ENCODE peak calls at places on chromosomes 12 and 14, in four cellular contexts. G is smooth muscle cell of the brain vasculature; Z is dermis blood vessel endothelial cell; X is stimulated activated CD8-positive, alpha-beta memory T cell treated with anti-CD3 and anti-CD28 coated beads, Interleukin-15, amount 100 ng/mL, for 4 hours. Q is an unnamed sample.

GRCh38 chr12:39105111-39105510 is 199.7 kb upstream of the CPNE8 start:
- DNase-seq in X (no peak), G (no peak), Z (no peak), Q (no peak)

GRCh38 chr14:19838433-19838832 is 34.9 kb downstream of the OR4N2 start:
- DNase-seq in Z (no peak), X (no peak), G (no peak), Q (no peak)

GRCh38 chr12:56020437-56021189 is at the start of gene IKZF4:
- DNase-seq in X (no peak), Z (no peak), G (no peak), Q (peak)

GRCh38 chr12:82708507-82708906 is 21.8 kb downstream of the TMTC2 start:
- DNase-seq in Z (no peak), G (no peak), X (no peak), Q (peak)

GRCh38 chr14:50085570-50086315 is 30.6 kb downstream of the VCPKMT start:
- DNase-seq in G (no peak), X (no peak), Z (no peak), Q (no peak)

GRCh38 chr12:48899651-48900050 is 25.6 kb downstream of the FKBP11 start:
- DNase-seq in G (no peak), Z (no peak), X (no peak), Q (no peak)

GRCh38 chr12:34598851-34599529 is 576.7 kb downstream of the ALG10 start:
- DNase-seq in Z (no peak), G (no peak), X (no peak), Q (no peak)

GRCh38 chr12:47808574-47809380 is 10.9 kb downstream of the HDAC7 start:
- DNase-seq in X (no peak), Z (peak), G (no peak), Q (no peak)

GRCh38 chr14:67668559-67668958 is 5.9 kb downstream of the VTI1B start:
- DNase-seq in X (no peak), Z (no peak), G (no peak), Q (no peak)

GRCh38 chr12:65566776-65567175 is 257.5 kb upstream of the HMGA2 start:
- DNase-seq in Z (no peak), G (no peak), X (no peak), Q (no peak)

GRCh38 chr14:60738843-60739508 is 4.4 kb downstream of the MNAT1 start:
- DNase-seq in Z (no peak), G (no peak), X (no peak), Q (no peak)